ENCODE peak calls at places on chromosomes 2 and 18, in seven cellular contexts. S is H1, R is sigmoid colon, E is adrenal gland, O is A549, Z is ovary, G is IMR-90. U is an unnamed sample.

GRCh38 chr18:49457616-49458015 is 2.8 kb downstream of the DYM start:
- DNase-seq in E (no peak), G (no peak), Z (no peak), R (no peak), O (no peak), S (no peak), U (no peak)

GRCh38 chr18:59911600-59911999 is 11.8 kb downstream of the PMAIP1 start:
- DNase-seq in G (no peak), Z (no peak), E (no peak), O (no peak), R (no peak), S (no peak), U (no peak)

GRCh38 chr2:181810823-181811695 is 80.5 kb upstream of the ITPRID2 start:
- DNase-seq in Z (no peak), R (no peak), S (no peak), G (peak), E (peak), O (peak), U (no peak)

GRCh38 chr2:156687715-156688114 is 251.5 kb downstream of the GPD2 start:
- DNase-seq in E (no peak), O (no peak), Z (no peak), R (no peak), G (peak), S (no peak), U (no peak)

GRCh38 chr18:48531979-48532378 is 6.9 kb upstream of the CTIF start:
- DNase-seq in S (no peak), Z (no peak), G (no peak), R (no peak), O (no peak), E (peak), U (no peak)

GRCh38 chr2:58973831-58974281 is 732.7 kb upstream of the FANCL start:
- DNase-seq in G (no peak), O (no peak), S (peak), E (no peak), Z (no peak), R (no peak), U (no peak)

GRCh38 chr2:158685646-158686045 is 109.5 kb upstream of the DAPL1 start:
- DNase-seq in G (no peak), R (no peak), Z (no peak), S (no peak), O (no peak), E (no peak), U (no peak)

GRCh38 chr2:238602223-238602945 is 175.7 kb downstream of the ASB1 start:
- DNase-seq in G (peak), S (no peak), E (no peak), R (no peak), Z (no peak), O (no peak), U (no peak)

GRCh38 chr2:201781583-201782051 is 884 bp upstream of the ALS2 start:
- DNase-seq in O (peak), Z (peak), R (peak), G (no peak), E (peak), S (no peak), U (no peak)

GRCh38 chr2:15460112-15460620 is 101.0 kb downstream of the NBAS start:
- DNase-seq in Z (no peak), O (no peak), G (no peak), R (no peak), S (no peak), E (no peak), U (no peak)

GRCh38 chr2:4020153-4020552 is 316.8 kb downstream of the DCDC2C start:
- DNase-seq in E (no peak), Z (no peak), G (no peak), S (no peak), O (no peak), R (no peak), U (no peak)

GRCh38 chr2:174588463-174588862 is 9.1 kb downstream of the WIPF1 start:
- DNase-seq in R (no peak), S (no peak), Z (no peak), O (no peak), E (no peak), G (no peak), U (no peak)

GRCh38 chr2:20212459-20212870 is 12.5 kb downstream of the SDC1 start:
- DNase-seq in G (peak), E (peak), O (no peak), Z (peak), R (no peak), S (no peak), U (no peak)

GRCh38 chr2:19854596-19855235 is 47.1 kb downstream of the TTC32 start:
- DNase-seq in E (no peak), S (no peak), G (no peak), R (no peak), O (no peak), Z (no peak), U (no peak)

GRCh38 chr2:30305235-30305634 is 73.9 kb downstream of the LBH start:
- DNase-seq in E (no peak), R (no peak), Z (no peak), S (no peak), O (no peak), G (peak), U (no peak)

GRCh38 chr2:57711991-57712390 is 334.6 kb upstream of the VRK2 start:
- DNase-seq in S (no peak), G (no peak), Z (no peak), O (no peak), E (no peak), R (no peak), U (no peak)

GRCh38 chr2:85890522-85891176 is 1.9 kb upstream of the ST3GAL5 start:
- DNase-seq in S (no peak), E (no peak), R (no peak), O (no peak), Z (no peak), G (no peak), U (no peak)

GRCh38 chr2:85888020-85888744 is 608 bp downstream of the ST3GAL5 start:
- DNase-seq in R (peak), O (no peak), S (no peak), G (no peak), Z (no peak), E (peak), U (no peak)

GRCh38 chr2:85887566-85888019 is 1.2 kb downstream of the ST3GAL5 start:
- DNase-seq in S (no peak), E (peak), G (peak), O (peak), R (peak), Z (peak), U (no peak)

GRCh38 chr2:85889648-85890281 is 975 bp upstream of the ST3GAL5 start:
- DNase-seq in R (no peak), S (no peak), O (no peak), E (peak), G (no peak), Z (peak), U (no peak)

GRCh38 chr2:85888745-85889647 is at the start of gene ST3GAL5:
- DNase-seq in Z (peak), E (peak), R (peak), O (peak), G (peak), S (peak), U (no peak)
- TF ChIP-seq POLR2A in Z (no peak), E (peak), R (no peak), O (peak), G (no peak), S (no peak), U (no peak)

DNA sequence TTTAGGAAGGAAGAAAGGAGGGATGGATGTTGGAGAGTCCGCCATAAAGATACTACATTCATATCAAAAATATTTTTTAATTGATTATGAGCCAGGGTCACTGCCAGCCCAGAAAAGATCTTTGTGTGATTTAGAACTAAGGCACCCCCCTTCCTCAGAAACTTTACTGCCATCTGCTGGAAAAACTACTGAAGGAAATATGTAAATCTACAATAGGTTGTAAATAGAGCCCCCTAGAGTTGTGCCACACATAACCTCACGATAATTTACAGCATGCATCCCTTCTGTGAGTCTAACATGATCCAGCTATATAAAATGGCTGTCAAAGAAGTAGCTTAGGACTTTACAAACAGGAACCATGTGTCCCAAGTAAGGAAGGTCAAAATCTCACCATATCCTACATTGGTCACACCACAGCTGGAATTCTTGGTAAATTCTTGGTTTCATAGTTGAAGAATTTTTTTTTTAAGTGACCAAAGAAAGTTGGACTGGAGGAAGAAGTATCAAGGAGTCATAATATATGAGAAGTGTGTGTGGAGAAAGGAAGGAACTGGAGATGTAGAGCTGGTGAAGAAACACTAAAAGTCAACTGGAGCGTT is 152.5 kb downstream of the CYP26B1 start:
- DNase-seq in R (no peak), Z (no peak), O (no peak), G (peak), E (no peak), S (no peak), U (no peak)
- TF ChIP-seq CTCF in R (no peak), Z (no peak), O (peak), G (peak), E (peak), S (no peak), U (no peak)

DNA sequence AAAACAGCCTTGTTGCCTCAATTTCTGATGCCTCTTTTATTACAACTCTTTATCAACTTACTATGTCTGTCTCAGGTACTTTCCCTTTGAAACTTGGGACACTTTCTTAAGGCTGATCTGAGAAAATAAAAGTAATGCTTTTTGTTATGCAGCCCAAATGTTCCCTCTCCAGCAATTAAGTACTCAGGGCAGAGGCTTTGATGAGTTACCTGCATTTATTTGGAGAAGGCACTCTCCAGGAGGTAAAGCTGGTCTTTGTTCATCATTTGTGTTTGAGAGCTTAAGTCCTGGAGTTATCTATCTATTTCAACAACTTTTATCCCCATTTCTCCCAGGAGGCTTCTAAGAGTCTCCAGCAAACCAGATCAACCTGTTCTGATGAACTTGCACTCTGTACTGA is 259.2 kb downstream of the ASXL3 start:
- DNase-seq in O (no peak), S (no peak), Z (no peak), G (no peak), E (no peak), R (no peak), U (no peak)
- H3K27ac ChIP-seq in O (no peak), S (no peak), Z (no peak), G (no peak), E (no peak), R (no peak), U (no peak)

GRCh38 chr18:36067118-36067957 is at the start of gene RPRD1A:
- DNase-seq in S (peak), R (peak), E (peak), Z (peak), O (peak), G (peak), U (peak)
- TF ChIP-seq POLR2A in S (no peak), R (peak), E (peak), Z (peak), O (peak), G (peak), U (peak)

GRCh38 chr2:118148809-118149208 is 60.5 kb downstream of the INSIG2 start:
- DNase-seq in G (no peak), O (no peak), Z (no peak), E (no peak), S (no peak), R (no peak), U (no peak)
- TF ChIP-seq CTCF in G (no peak), O (no peak), Z (no peak), E (peak), S (no peak), R (no peak), U (peak)

DNA sequence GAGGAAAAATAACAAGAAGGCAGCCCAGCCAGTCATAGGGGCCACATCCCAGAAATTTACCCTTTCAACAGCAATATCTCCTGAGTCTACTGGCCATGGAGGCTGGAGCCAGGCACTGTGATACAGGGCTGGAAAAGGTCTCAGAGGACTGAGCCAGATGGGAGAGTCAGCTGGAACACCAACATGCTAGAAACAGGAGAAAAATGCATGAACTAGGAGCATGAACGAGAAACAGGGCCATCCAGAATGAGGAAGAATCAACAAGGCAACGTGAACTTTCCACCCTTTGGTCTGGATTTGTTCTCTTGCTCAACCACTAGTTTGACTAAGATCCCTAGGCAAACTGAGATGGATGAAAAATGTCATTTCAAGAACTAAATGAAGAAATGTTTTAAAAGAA is 13.1 kb downstream of the PID1 start:
- DNase-seq in S (no peak), G (no peak), Z (no peak), R (peak), O (no peak), E (no peak), U (no peak)
- H3K27ac ChIP-seq in S (no peak), G (no peak), Z (no peak), R (no peak), O (no peak), E (no peak), U (no peak)

U was measured in vagina.